ENCODE peak calls at places on chromosomes 5 and 9, in seven cellular contexts. T, H, F, O, K, M and Z are unnamed samples. For H3K27me3, the result is how much of the 10 kb centered on the place peaks cover.

GRCh38 chr9:99416007-99416406 is 193.9 kb downstream of the SEC61B start:
- DNase-seq in T (no peak), H (no peak), F (no peak), O (peak), K (no peak), M (no peak), Z (no peak)

GRCh38 chr5:159310492-159310891 is 19.8 kb downstream of the IL12B start:
- DNase-seq in T (no peak), H (peak), F (no peak), O (peak), K (no peak), M (no peak), Z (peak)

GRCh38 chr5:476814-477175 is 33.8 kb downstream of the EXOC3 start:
- DNase-seq in T (no peak), H (no peak), F (no peak), O (no peak), K (no peak), M (no peak), Z (no peak)

GRCh38 chr5:4640793-4641192 is 499.3 kb upstream of the ADAMTS16 start:
- DNase-seq in T (no peak), H (peak), F (no peak), O (peak), K (peak), M (no peak), Z (no peak)

GRCh38 chr5:11590475-11590874 is 313.8 kb downstream of the CTNND2 start:
- DNase-seq in T (no peak), H (no peak), F (no peak), O (no peak), K (no peak), M (no peak), Z (no peak)

GRCh38 chr9:125049212-125049611 is 94.1 kb downstream of the SCAI start:
- DNase-seq in T (no peak), H (no peak), F (no peak), O (peak), K (no peak), M (no peak), Z (no peak)

GRCh38 chr5:150190503-150190973 is 676 bp downstream of the SLC6A7 start:
- DNase-seq in T (no peak), H (no peak), F (no peak), O (no peak), K (no peak), M (no peak), Z (no peak)

GRCh38 chr5:91885291-91886265 is 502.5 kb upstream of the ARRDC3 start:
- DNase-seq in T (no peak), H (no peak), F (no peak), O (peak), K (no peak), M (no peak), Z (no peak)

GRCh38 chr5:113340537-113340936 is 94.3 kb downstream of the TSSK1B start:
- DNase-seq in T (no peak), H (no peak), F (no peak), O (no peak), K (no peak), M (no peak), Z (no peak)

GRCh38 chr9:126937444-126937843 is 22.9 kb downstream of the RALGPS1 start:
- DNase-seq in T (no peak), H (no peak), F (no peak), O (no peak), K (no peak), M (no peak), Z (no peak)

GRCh38 chr9:97293207-97293721 is 14.2 kb upstream of the CCDC180 start:
- DNase-seq in T (peak), H (no peak), F (peak), O (peak), K (no peak), M (peak), Z (no peak)

GRCh38 chr5:132425009-132425937 is 55.8 kb downstream of the SLC22A5 start:
- DNase-seq in T (no peak), H (peak), F (no peak), O (peak), K (peak), M (no peak), Z (no peak)

GRCh38 chr5:14379739-14380497 is 201.7 kb upstream of the OTULINL start:
- DNase-seq in T (no peak), H (no peak), F (peak), O (no peak), K (no peak), M (no peak), Z (no peak)

GRCh38 chr5:171115519-171115918 is 193.5 kb upstream of the TLX3 start:
- DNase-seq in T (no peak), H (no peak), F (no peak), O (no peak), K (no peak), M (no peak), Z (no peak)

GRCh38 chr5:39584921-39585320 is 160.1 kb upstream of the DAB2 start:
- DNase-seq in T (no peak), H (no peak), F (no peak), O (peak), K (no peak), M (no peak), Z (no peak)

GRCh38 chr9:136354592-136355085 is 8.9 kb downstream of the DNLZ start:
- DNase-seq in T (peak), H (peak), F (no peak), O (peak), K (no peak), M (peak), Z (no peak)

GRCh38 chr5:132254321-132254977 is 3.0 kb upstream of the PDLIM4 start:
- DNase-seq in T (peak), H (no peak), F (no peak), O (no peak), K (no peak), M (no peak), Z (peak)

GRCh38 chr5:148474025-148474511 is 90.3 kb downstream of the FBXO38 start:
- DNase-seq in T (peak), H (no peak), F (peak), O (peak), K (no peak), M (no peak), Z (no peak)

GRCh38 chr9:96489482-96489979 is 39.6 kb downstream of the HABP4 start:
- DNase-seq in T (no peak), H (no peak), F (no peak), O (no peak), K (no peak), M (no peak), Z (no peak)

GRCh38 chr5:45532826-45533624 is 163.2 kb downstream of the HCN1 start:
- DNase-seq in T (peak), H (no peak), F (no peak), O (no peak), K (no peak), M (no peak), Z (no peak)

DNA sequence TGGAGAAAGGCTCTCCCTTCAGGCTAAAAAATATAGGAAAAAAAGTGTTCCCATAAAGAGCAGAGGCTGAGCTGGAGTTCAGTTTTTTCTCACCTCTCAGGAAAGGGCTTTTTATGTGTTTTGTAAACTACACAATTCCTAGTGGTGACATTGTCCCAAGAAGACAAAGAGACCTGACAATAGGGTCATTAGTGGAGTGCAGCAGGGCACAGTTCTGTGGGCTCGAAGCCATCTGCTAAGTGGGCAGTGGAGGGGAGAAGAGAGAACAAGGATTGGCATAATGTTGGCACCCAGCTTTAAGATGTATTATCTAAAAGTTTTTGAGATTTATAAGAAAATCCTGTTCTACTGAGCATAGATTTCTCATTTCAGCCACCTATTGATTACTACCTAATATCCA is 162.5 kb downstream of the HCN1 start:
- DNase-seq in T (no peak), H (no peak), F (no peak), O (no peak), K (no peak), M (no peak), Z (no peak)
- H3K4me3 ChIP-seq in T (no peak), H (no peak), F (no peak), O (no peak), K (no peak), M (no peak), Z (no peak)

GRCh38 chr9:114507726-114508125 is 2.5 kb upstream of the WHRN start:
- DNase-seq in T (no peak), H (peak), F (no peak), O (no peak), K (no peak), M (no peak), Z (no peak)

GRCh38 chr9:114505187-114506081 is at the start of gene WHRN:
- DNase-seq in T (peak), H (peak), F (peak), O (peak), K (peak), M (peak), Z (peak)

GRCh38 chr9:114504341-114505186 is 709 bp downstream of the WHRN start:
- DNase-seq in T (peak), H (peak), F (peak), O (peak), K (no peak), M (peak), Z (peak)

GRCh38 chr9:114503522-114504340 is 1.5 kb downstream of the WHRN start:
- DNase-seq in T (no peak), H (no peak), F (no peak), O (no peak), K (no peak), M (no peak), Z (no peak)

GRCh38 chr9:114506082-114506390 is 763 bp upstream of the WHRN start:
- DNase-seq in T (no peak), H (no peak), F (no peak), O (no peak), K (no peak), M (no peak), Z (no peak)
- H3K27me3 ChIP-seq in T (half or more), H (under half), F (under half), O (half or more), K (under half), M (under half), Z (under half)

DNA sequence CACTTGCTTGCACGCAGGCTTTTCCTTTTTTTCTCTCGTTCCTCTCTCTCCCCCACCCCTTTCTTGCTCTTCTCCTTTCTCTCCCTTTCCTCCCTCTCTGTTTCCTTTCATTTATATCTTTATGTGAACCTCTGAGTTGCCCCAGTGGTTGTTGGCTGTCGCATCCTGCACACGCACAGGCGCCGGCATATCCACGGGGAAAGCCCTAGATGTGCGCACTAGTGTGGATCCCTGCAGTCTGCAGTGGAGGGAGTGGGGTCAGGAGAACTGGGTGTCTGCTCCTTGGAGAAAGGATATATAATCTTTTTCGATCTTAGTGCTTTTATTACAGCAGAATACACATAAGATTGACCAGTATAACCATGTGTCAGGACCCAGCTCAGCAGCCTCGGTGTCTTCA is 223.5 kb downstream of the FANCC start:
- DNase-seq in T (no peak), H (no peak), F (no peak), O (no peak), K (no peak), M (no peak), Z (no peak)
- H3K4me3 ChIP-seq in T (no peak), H (no peak), F (no peak), O (no peak), K (no peak), M (no peak), Z (no peak)

DNA sequence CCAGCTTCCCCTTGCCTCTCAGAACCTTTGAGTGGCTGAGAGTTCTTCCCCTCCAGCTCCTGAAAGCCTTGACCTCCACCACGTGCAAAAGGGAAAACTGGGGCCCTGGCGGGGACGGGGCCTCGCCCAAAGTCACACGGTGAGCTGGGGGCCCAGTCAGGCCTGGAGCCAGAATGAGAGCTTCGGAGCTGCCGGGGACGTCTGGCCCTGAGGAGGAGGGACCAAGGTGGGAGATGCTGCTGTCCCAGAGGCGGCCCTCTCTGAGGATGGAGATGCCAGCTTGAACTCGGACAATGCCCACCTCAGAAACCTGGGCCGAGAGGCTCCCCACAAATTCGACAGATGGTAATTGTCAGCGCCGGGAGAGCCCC is 652 bp downstream of the AK8 start:
- DNase-seq in T (no peak), H (no peak), F (no peak), O (no peak), K (no peak), M (no peak), Z (no peak)
- H3K27me3 ChIP-seq in T (under half), H (under half), F (under half), O (under half), K (under half), M (under half), Z (under half)